ENCODE peak calls at places on chromosomes 6 and 20, in nine cellular contexts. D is AG04449, V is brain microvascular endothelial cell, H is lower leg skin, X is nephron progenitor cell, S is suprapubic skin, B is astrocyte of the cerebellum, J is lung, Z is breast epithelium. P is an unnamed sample.

GRCh38 chr6:167993831-167994230 is 3.6 kb upstream of the KIF25 start:
- DNase-seq in H (peak; percentile 12), B (no peak), D (no peak), V (no peak), J (no peak), X (no peak), S (no peak), Z (no peak), P (no peak)

GRCh38 chr6:31887173-31887572 is 8.4 kb upstream of the SLC44A4 start:
- DNase-seq in X (no peak), S (no peak), V (no peak), B (no peak), Z (no peak), D (no peak), J (no peak), H (no peak), P (no peak)

GRCh38 chr6:158219229-158219628 is 51.1 kb downstream of the GTF2H5 start:
- DNase-seq in Z (no peak), X (no peak), H (peak; percentile 76), J (peak; percentile 53), V (peak; percentile 48), D (peak; percentile 92), S (no peak), B (no peak), P (no peak)

GRCh38 chr20:2749951-2750342 is 50.5 kb downstream of the CPXM1 start:
- DNase-seq in J (no peak), H (no peak), Z (no peak), S (no peak), X (no peak), V (no peak), D (no peak), B (no peak), P (no peak)

GRCh38 chr6:139373154-139373927 is 1.1 kb downstream of the CITED2 start:
- DNase-seq in V (peak; percentile 37), D (no peak), S (peak; percentile 83), Z (peak; percentile 39), B (no peak), X (peak; percentile 55), J (peak; percentile 51), H (peak; percentile 41), P (peak; percentile 89)

GRCh38 chr6:107075951-107076381 is 39.3 kb downstream of the BEND3 start:
- DNase-seq in Z (no peak), V (no peak), J (no peak), D (no peak), X (no peak), S (no peak), B (no peak), H (no peak), P (no peak)

GRCh38 chr6:1382883-1383728 is 6.3 kb upstream of the FOXF2 start:
- DNase-seq in V (no peak), J (no peak), X (peak; percentile 38), H (no peak), Z (no peak), B (no peak), D (no peak), S (no peak), P (peak; percentile 82)

GRCh38 chr20:4008877-4009276 is 6.5 kb downstream of the RNF24 start:
- DNase-seq in S (no peak), D (no peak), J (no peak), X (no peak), V (no peak), Z (no peak), B (no peak), H (no peak), P (no peak)

GRCh38 chr6:112781236-112781635 is 434.1 kb downstream of the RFPL4B start:
- DNase-seq in H (no peak), X (peak; percentile 13), B (no peak), S (no peak), D (no peak), V (peak; percentile 57), J (no peak), Z (no peak), P (no peak)

GRCh38 chr6:8414844-8415243 is 20.5 kb downstream of the SLC35B3 start:
- DNase-seq in B (no peak), H (no peak), D (no peak), X (no peak), Z (no peak), V (no peak), S (no peak), J (no peak), P (no peak)

GRCh38 chr6:3317741-3318211 is 59.0 kb downstream of the PSMG4 start:
- DNase-seq in V (no peak), X (no peak), D (no peak), J (peak; percentile 46), S (peak; percentile 70), B (no peak), H (no peak), Z (no peak), P (no peak)

GRCh38 chr20:13302647-13303425 is 81.8 kb downstream of the ISM1 start:
- DNase-seq in X (peak; percentile 50), Z (no peak), B (no peak), S (no peak), J (no peak), D (no peak), H (no peak), V (peak; percentile 10), P (no peak)

GRCh38 chr6:169700296-169700695 is 1.5 kb downstream of the WDR27 start:
- DNase-seq in J (no peak), D (no peak), S (no peak), X (no peak), B (no peak), Z (no peak), H (no peak), V (no peak), P (no peak)

DNA sequence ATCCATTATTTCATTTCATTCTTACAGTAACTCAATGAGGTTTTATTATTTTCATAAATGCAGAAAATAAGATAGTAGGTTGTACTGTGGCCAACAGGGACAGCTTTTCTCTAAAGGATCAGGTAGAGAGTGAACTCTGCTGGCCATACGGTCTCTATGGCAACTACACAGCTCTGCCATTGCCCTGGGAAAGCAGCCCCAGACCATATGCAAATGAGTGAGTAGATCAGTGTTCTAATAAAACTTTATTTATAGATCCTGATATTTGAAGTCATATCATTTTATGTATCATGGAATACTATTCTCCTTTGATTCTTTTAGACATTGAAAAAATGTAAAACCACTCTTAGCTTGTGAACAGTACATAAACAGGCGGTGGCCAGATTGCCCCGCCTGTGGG is 192.5 kb upstream of the RREB1 start:
- DNase-seq in H (no peak), S (no peak), B (no peak), J (no peak), Z (no peak), D (no peak), V (no peak), X (no peak), P (no peak)
- TF ChIP-seq CTCF in H (no peak), S (no peak), B (no peak), J (no peak), Z (no peak), D (no peak), V (no peak), X (no peak), P (no peak)

DNA sequence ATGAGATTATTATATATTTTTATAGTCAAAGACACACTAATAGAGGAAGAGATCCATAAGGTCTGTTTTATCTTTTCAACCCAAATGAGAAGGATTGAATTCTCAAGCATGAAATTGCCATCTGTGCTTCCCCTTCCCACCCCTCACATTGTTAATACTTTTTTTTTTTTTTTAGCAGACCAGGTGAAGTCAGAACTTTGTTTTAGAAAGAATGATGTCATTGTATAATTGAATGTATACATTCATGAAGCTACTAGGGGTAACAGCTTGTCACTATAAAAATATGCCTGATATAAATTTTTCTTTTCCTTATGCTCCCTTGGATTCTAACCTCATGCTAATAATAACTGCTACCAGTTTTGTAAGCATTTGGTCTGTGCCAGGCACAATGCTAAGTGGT is 88.9 kb downstream of the TFAP2B start:
- DNase-seq in B (no peak), S (no peak), D (no peak), J (no peak), Z (no peak), V (no peak), X (no peak), H (no peak), P (no peak)
- TF ChIP-seq CTCF in B (no peak), S (no peak), D (no peak), J (no peak), Z (no peak), V (no peak), X (no peak), H (no peak), P (no peak)

GRCh38 chr20:63957004-63957689 is 931 bp upstream of the UCKL1 start:
- DNase-seq in B (no peak), S (no peak), X (peak; percentile 69), Z (peak; percentile 74), J (peak; percentile 64), D (no peak), V (no peak), H (no peak), P (no peak)

GRCh38 chr20:63956664-63957003 is 418 bp upstream of the UCKL1 start:
- DNase-seq in X (no peak), S (no peak), D (no peak), B (no peak), Z (no peak), J (no peak), V (no peak), H (no peak), P (no peak)

GRCh38 chr20:63955846-63956663 is at the start of gene UCKL1:
- DNase-seq in J (peak; percentile 89), B (peak; percentile 80), X (peak; percentile 90), D (peak; percentile 50), Z (peak; percentile 94), V (peak; percentile 79), H (peak; percentile 91), S (peak; percentile 95), P (peak; percentile 97)

GRCh38 chr20:63953764-63954429 is 2.3 kb downstream of the UCKL1 start:
- DNase-seq in S (no peak), H (no peak), X (no peak), D (no peak), B (no peak), J (no peak), Z (no peak), V (no peak), P (no peak)

GRCh38 chr20:63955281-63955845 is 853 bp downstream of the UCKL1 start:
- DNase-seq in V (no peak), X (peak; percentile 40), J (no peak), S (no peak), H (no peak), Z (no peak), D (no peak), B (no peak), P (no peak)
- TF ChIP-seq CTCF in V (peak; percentile 26), X (peak; percentile 26), J (peak; percentile 11), S (no peak), H (no peak), Z (no peak), D (peak; percentile 45), B (peak; percentile 45), P (peak; percentile 39)

DNA sequence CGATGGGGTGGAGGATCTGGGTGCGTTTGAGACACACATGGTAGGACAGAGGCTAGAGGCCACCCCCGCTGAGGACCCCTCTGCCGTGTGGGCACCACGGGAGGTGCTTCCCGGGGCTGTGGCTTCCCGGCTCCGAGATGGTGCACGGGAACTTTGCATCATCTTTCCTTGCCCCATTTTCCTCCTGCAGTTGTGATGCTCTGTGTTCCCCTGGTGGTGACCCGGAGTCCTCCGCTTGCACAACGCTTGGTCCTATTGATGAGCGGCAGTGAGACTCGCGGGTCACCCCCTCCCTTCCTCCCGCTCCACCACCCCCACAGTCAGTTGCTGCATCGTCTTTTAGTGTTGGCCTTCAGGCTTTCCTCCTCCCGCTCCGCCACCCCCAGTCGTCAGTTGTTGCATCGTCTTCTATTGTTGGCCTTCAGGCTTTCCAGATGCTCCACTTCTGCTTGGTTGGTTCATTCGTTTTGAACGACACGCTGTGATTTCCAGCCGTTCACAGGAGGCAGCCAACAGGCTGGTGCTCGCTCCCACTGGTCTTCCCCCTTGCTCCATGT is 37.3 kb downstream of the PYGB start:
- DNase-seq in S (peak; percentile 74), D (no peak), B (no peak), X (no peak), J (no peak), Z (peak; percentile 16), H (no peak), V (no peak), P (no peak)
- TF ChIP-seq CTCF in S (no peak), D (no peak), B (no peak), X (no peak), J (no peak), Z (no peak), H (no peak), V (peak; percentile 40), P (no peak)